ENCODE peak calls at places on chromosomes 2 and 18, in ten cellular contexts. S, Z, J, D, P, R, H, K, M and A are unnamed samples.

GRCh38 chr18:54162431-54162830 is 62.0 kb downstream of the MBD2 start:
- DNase-seq in S (no peak), Z (no peak), J (no peak), D (no peak), P (no peak), R (no peak), H (no peak), K (no peak), M (peak), A (peak)

GRCh38 chr2:222837643-222838056 is 23.2 kb upstream of the ACSL3 start:
- DNase-seq in S (no peak), Z (no peak), J (no peak), D (no peak), P (no peak), R (no peak), H (no peak), K (no peak), M (no peak), A (no peak)

GRCh38 chr2:238905224-238905623 is 57.3 kb downstream of the TWIST2 start:
- DNase-seq in S (no peak), Z (no peak), J (no peak), D (no peak), P (no peak), R (no peak), H (no peak), K (no peak), M (no peak), A (no peak)

GRCh38 chr2:72173640-72174321 is 26.1 kb upstream of the CYP26B1 start:
- DNase-seq in S (no peak), Z (no peak), J (no peak), D (no peak), P (no peak), R (no peak), H (no peak), K (no peak), M (peak), A (peak)

GRCh38 chr18:6367208-6367607 is 47.5 kb downstream of the L3MBTL4 start:
- DNase-seq in S (no peak), Z (no peak), J (no peak), D (no peak), P (no peak), R (no peak), H (no peak), K (no peak), M (no peak), A (no peak)

GRCh38 chr2:102736174-102736606 is 25.6 kb upstream of the TMEM182 start:
- DNase-seq in S (peak), Z (no peak), J (peak), D (no peak), P (peak), R (no peak), H (peak), K (no peak), M (peak), A (no peak)

GRCh38 chr2:85162746-85163301 is 29.6 kb downstream of the TCF7L1 start:
- DNase-seq in S (peak), Z (no peak), J (no peak), D (no peak), P (no peak), R (no peak), H (no peak), K (no peak), M (peak), A (no peak)

GRCh38 chr2:129857200-129857599 is 122.3 kb upstream of the RAB6C start:
- DNase-seq in S (no peak), Z (no peak), J (no peak), D (no peak), P (no peak), R (no peak), H (no peak), K (no peak), M (no peak), A (no peak)

GRCh38 chr2:48278590-48278989 is 251.4 kb upstream of the STON1 start:
- DNase-seq in S (no peak), Z (no peak), J (no peak), D (no peak), P (no peak), R (no peak), H (no peak), K (no peak), M (no peak), A (no peak)

GRCh38 chr2:17672583-17673317 is 80.9 kb downstream of the SMC6 start:
- DNase-seq in S (no peak), Z (no peak), J (no peak), D (no peak), P (no peak), R (no peak), H (no peak), K (peak), M (peak), A (peak)
- TF ChIP-seq CTCF in S (no peak), Z (no peak), J (no peak), D (no peak), P (no peak), R (no peak), H (no peak), K (no peak), M (no peak), A (peak)

GRCh38 chr2:75609334-75609689 is 37.3 kb upstream of the MRPL19 start:
- DNase-seq in S (no peak), Z (no peak), J (no peak), D (no peak), P (no peak), R (no peak), H (no peak), K (no peak), M (no peak), A (no peak)
- TF ChIP-seq CTCF in S (no peak), Z (no peak), J (peak), D (no peak), P (no peak), R (no peak), H (no peak), K (no peak), M (no peak), A (peak)

GRCh38 chr2:179447839-179448447 is 183.3 kb upstream of the SESTD1 start:
- DNase-seq in S (no peak), Z (no peak), J (no peak), D (no peak), P (no peak), R (no peak), H (no peak), K (no peak), M (peak), A (no peak)
- TF ChIP-seq CTCF in S (peak), Z (peak), J (no peak), D (no peak), P (no peak), R (no peak), H (no peak), K (peak), M (peak), A (peak)

GRCh38 chr18:42635378-42636048 is 480.0 kb downstream of the RIT2 start:
- DNase-seq in S (no peak), Z (no peak), J (no peak), D (no peak), P (no peak), R (no peak), H (peak), K (no peak), M (no peak), A (no peak)
- TF ChIP-seq CTCF in S (no peak), Z (no peak), J (peak), D (no peak), P (no peak), R (no peak), H (no peak), K (peak), M (no peak), A (no peak)

DNA sequence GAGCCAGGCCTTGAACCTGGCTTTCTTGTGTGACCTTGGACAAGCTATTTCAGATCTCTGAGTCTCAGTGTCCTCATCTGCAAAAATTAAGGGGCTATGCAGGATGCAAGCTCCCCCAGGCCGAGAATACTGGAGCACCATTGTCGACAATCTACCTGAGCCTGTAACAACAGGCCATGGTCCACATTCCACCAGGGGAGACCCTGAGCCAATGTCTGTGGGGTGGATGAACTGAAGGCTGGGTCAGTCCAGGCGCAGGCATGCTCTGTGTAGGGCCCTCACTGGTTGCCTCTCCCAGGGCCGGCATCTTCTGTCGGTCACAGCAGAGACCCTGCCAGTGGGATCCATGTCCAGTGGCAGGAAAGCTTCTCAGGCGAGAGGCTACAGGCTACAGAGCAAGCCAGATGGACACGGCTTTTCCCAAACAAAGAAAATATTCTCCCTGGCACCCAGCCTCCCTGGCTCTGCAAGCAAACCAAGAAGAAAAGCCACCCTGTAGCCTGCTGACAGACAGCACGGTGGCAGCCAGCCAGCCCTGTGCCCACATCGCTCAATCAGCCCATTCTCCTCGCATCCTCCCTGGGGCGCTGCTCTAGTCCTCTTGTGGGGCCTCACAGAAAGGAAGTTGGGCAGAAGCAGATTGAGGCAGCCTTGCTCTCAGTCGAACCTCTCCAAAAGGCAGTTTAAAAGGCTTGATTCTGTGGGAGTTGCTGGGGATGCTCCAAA is 48.7 kb upstream of the FZD7 start:
- DNase-seq in S (no peak), Z (no peak), J (no peak), D (no peak), P (no peak), R (no peak), H (no peak), K (no peak), M (no peak), A (no peak)
- TF ChIP-seq CTCF in S (no peak), Z (no peak), J (no peak), D (no peak), P (no peak), R (no peak), H (no peak), K (peak), M (no peak), A (no peak)